ENCODE peak calls at places on chromosomes 11 and 22, in seven cellular contexts. H, X, M, B, A, R and O are unnamed samples.

GRCh38 chr11:83011333-83012167 is 60.1 kb downstream of the RAB30 start:
- DNase-seq in H (no peak), X (no peak), M (no peak), B (no peak), A (no peak), R (no peak), O (peak)

GRCh38 chr11:95147364-95147905 is 57.8 kb downstream of the ENDOD1 start:
- DNase-seq in H (no peak), X (no peak), M (peak), B (peak), A (peak), R (no peak), O (peak)

GRCh38 chr22:45777852-45778172 is 106.2 kb downstream of the ATXN10 start:
- DNase-seq in H (no peak), X (no peak), M (no peak), B (no peak), A (no peak), R (no peak), O (no peak)

GRCh38 chr22:36332623-36333331 is 55.0 kb downstream of the MYH9 start:
- DNase-seq in H (peak), X (no peak), M (no peak), B (no peak), A (no peak), R (peak), O (peak)

GRCh38 chr22:35596821-35597220 is 20.3 kb downstream of the MB start:
- DNase-seq in H (no peak), X (no peak), M (peak), B (no peak), A (no peak), R (no peak), O (no peak)

GRCh38 chr11:120390585-120390922 is 54.3 kb downstream of the ARHGEF12 start:
- DNase-seq in H (no peak), X (no peak), M (no peak), B (peak), A (no peak), R (no peak), O (peak)

GRCh38 chr11:9037963-9038362 is 34.2 kb upstream of the NRIP3 start:
- DNase-seq in H (no peak), X (no peak), M (no peak), B (no peak), A (no peak), R (no peak), O (no peak)

GRCh38 chr11:43969543-43969942 is 27.1 kb downstream of the C11orf96 start:
- DNase-seq in H (no peak), X (no peak), M (no peak), B (no peak), A (no peak), R (no peak), O (no peak)

GRCh38 chr11:117654856-117655255 is 142.2 kb downstream of the DSCAML1 start:
- DNase-seq in H (no peak), X (no peak), M (no peak), B (no peak), A (no peak), R (no peak), O (no peak)

GRCh38 chr11:8930456-8931175 is 2.1 kb downstream of the C11orf16 start:
- DNase-seq in H (no peak), X (no peak), M (no peak), B (no peak), A (no peak), R (no peak), O (no peak)

GRCh38 chr22:17841836-17842235 is 67.6 kb upstream of the BID start:
- DNase-seq in H (no peak), X (no peak), M (no peak), B (peak), A (no peak), R (no peak), O (no peak)

GRCh38 chr11:62805044-62805892 is at the start of gene NXF1:
- DNase-seq in H (peak), X (peak), M (peak), B (peak), A (peak), R (peak), O (peak)

GRCh38 chr22:39239561-39240423 is 5.0 kb downstream of the PDGFB start:
- DNase-seq in H (peak), X (no peak), M (no peak), B (no peak), A (no peak), R (peak), O (no peak)

GRCh38 chr11:44453871-44454270 is 111.6 kb upstream of the CD82 start:
- DNase-seq in H (no peak), X (no peak), M (peak), B (no peak), A (no peak), R (no peak), O (no peak)

GRCh38 chr11:125410091-125410490 is 86.0 kb downstream of the FEZ1 start:
- DNase-seq in H (no peak), X (peak), M (no peak), B (no peak), A (no peak), R (peak), O (no peak)

GRCh38 chr11:26623076-26623666 is 51.1 kb upstream of the MUC15 start:
- DNase-seq in H (no peak), X (no peak), M (no peak), B (no peak), A (no peak), R (no peak), O (no peak)

GRCh38 chr22:32904044-32904443 is 102.5 kb downstream of the TIMP3 start:
- DNase-seq in H (no peak), X (peak), M (peak), B (peak), A (peak), R (no peak), O (no peak)

GRCh38 chr11:19929655-19930054 is 217.0 kb downstream of the NAV2 start:
- DNase-seq in H (no peak), X (no peak), M (no peak), B (no peak), A (no peak), R (no peak), O (peak)

GRCh38 chr11:19931141-19931767 is 218.6 kb downstream of the NAV2 start:
- DNase-seq in H (no peak), X (no peak), M (peak), B (no peak), A (no peak), R (no peak), O (no peak)

GRCh38 chr11:19933801-19934488 is 221.3 kb downstream of the NAV2 start:
- DNase-seq in H (no peak), X (no peak), M (no peak), B (no peak), A (no peak), R (no peak), O (no peak)

GRCh38 chr11:19933132-19933735 is 220.6 kb downstream of the NAV2 start:
- DNase-seq in H (no peak), X (no peak), M (no peak), B (no peak), A (no peak), R (no peak), O (no peak)

DNA sequence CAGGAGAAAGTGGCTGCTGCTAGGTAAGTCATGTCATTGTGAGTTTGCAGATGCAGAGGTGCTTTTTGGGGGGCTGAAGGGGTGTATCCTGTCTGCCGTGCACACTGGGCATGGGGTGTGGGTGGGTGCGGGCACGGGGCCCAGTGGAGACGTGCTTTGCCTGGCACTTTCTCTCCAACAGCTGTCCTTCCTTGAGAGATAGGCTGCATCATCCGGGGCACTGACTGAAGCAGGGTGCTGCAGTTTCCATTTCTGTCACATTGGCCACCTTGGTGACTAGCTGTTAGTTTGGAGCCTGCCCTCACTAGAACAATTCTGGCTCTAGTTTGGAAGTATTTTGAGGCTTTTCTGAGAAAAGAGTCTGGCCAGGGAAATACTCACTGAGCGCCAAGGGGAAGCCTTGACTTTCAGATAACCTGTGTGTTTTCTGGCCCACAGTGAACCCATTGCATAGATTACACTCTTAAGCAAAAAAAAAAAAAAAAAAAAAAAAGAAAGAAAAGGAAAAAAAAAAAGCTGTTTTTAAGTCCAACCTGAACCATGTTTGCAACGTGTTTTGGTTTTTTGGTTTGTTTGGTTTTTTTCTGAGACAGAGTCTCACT is 219.2 kb downstream of the NAV2 start:
- DNase-seq in H (no peak), X (no peak), M (no peak), B (no peak), A (no peak), R (no peak), O (no peak)
- H3K4me3 ChIP-seq in H (no peak), X (no peak), M (no peak), B (no peak), A (no peak), R (no peak), O (no peak)

GRCh38 chr11:131025020-131025419 is 108.7 kb upstream of the SNX19 start:
- DNase-seq in H (no peak), X (peak), M (no peak), B (peak), A (no peak), R (no peak), O (no peak)
- TF ChIP-seq POLR2AphosphoS5 in H (no peak), X (no peak), M (no peak), B (no peak), A (no peak), R (no peak), O (no peak)

DNA sequence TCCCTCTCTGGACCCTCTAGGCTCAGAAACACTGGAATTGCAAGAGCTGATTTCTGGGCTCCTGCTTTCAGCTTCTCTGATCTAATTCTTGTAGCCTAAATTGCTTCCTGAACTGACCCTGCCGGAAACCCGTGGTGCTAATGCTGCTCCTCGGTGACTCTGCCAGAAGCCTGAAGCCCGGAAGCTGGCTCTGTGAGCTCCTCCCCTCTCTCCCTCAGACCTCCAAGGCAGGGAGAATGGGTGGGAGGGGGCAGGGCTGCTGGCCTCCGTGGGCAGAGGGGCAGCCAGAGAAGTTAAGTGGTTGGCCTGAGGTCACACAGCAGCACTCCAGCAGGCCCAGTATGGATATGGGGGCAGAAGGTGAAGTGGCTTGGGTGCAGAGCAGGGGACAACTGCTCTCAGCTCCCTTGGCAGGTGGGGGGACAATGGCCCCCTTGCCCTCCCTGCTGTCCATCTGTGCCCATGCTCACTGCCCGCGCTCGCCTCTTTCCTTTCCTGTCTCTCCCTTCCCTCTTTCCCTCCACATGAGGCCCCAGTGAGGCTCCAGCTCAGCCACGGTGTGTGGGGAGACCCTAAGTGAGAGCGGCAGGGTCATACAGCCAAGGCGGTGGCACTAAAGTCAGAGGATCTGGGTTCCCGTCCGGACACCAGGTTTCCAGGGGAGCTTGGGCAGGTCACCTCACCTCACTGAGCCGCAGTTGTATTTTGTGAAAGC is 16.2 kb downstream of the CAPN5 start:
- DNase-seq in H (peak), X (no peak), M (peak), B (no peak), A (no peak), R (no peak), O (peak)
- H3K4me3 ChIP-seq in H (no peak), X (no peak), M (no peak), B (no peak), A (no peak), R (peak), O (no peak)

GRCh38 chr11:66861774-66862558 is 5.1 kb downstream of the LRFN4 start:
- DNase-seq in H (no peak), X (no peak), M (peak), B (no peak), A (no peak), R (no peak), O (no peak)

GRCh38 chr11:66859686-66860448 is 3.0 kb downstream of the LRFN4 start:
- DNase-seq in H (no peak), X (no peak), M (peak), B (no peak), A (no peak), R (no peak), O (no peak)

GRCh38 chr11:66861051-66861773 is 4.3 kb downstream of the LRFN4 start:
- DNase-seq in H (no peak), X (no peak), M (peak), B (no peak), A (no peak), R (no peak), O (no peak)

GRCh38 chr11:66858939-66859685 is 2.2 kb downstream of the LRFN4 start:
- DNase-seq in H (no peak), X (no peak), M (peak), B (no peak), A (no peak), R (no peak), O (no peak)

DNA sequence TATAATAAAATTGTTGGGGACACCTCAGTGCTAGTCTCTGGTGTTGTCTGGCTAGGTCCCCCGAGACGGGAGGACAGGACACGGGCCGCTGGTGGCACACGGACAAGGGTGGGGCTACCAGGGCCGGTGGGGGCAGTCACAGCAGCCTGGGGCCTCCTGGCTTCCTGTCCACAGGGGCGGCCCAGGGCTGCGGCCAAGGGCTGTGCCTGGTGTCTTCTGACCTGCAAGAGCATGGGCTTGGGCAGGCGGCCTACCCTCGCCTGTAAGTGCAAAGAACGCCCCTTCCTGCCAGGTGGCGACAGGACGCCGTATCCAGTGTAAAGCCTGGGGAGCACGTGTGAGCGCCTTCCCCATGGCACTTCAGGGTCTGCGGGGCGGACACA is 3.6 kb downstream of the LRFN4 start:
- DNase-seq in H (no peak), X (peak), M (peak), B (no peak), A (no peak), R (no peak), O (no peak)
- TF ChIP-seq POLR2AphosphoS5 in H (no peak), X (no peak), M (no peak), B (no peak), A (no peak), R (no peak), O (no peak)